ENCODE peak calls at places on chromosomes 7 and 10, in ten cellular contexts. M is ovary, D is sigmoid colon, I is transverse colon, V is H1, Z is upper lobe of left lung, Q is tibial nerve, G is GM12878, P is HepG2, U is K562. N is an unnamed sample. For H3K36me3, the result is how much of the 10 kb centered on the place peaks cover.

GRCh38 chr10:76319666-76320065 is 888.2 kb downstream of the LRMDA start:
- DNase-seq in M (no peak), D (no peak), I (no peak), V (no peak), Z (no peak), Q (no peak), G (no peak), P (no peak), U (no peak), N (no peak)

GRCh38 chr7:23205861-23206510 is 24.1 kb downstream of the NUP42 start:
- DNase-seq in M (peak), D (no peak), I (no peak), V (no peak), Z (peak), Q (no peak), G (no peak), P (no peak), U (no peak), N (no peak)

GRCh38 chr10:100330128-100330527 is at the start of gene PKD2L1:
- DNase-seq in M (no peak), D (no peak), I (no peak), V (no peak), Z (no peak), Q (no peak), G (no peak), P (no peak), U (no peak), N (no peak)

GRCh38 chr10:100743626-100744135 is 1.7 kb upstream of the PAX2 start:
- DNase-seq in M (no peak), D (peak), I (peak), V (no peak), Z (no peak), Q (no peak), G (no peak), P (peak), U (peak), N (no peak)

GRCh38 chr10:68471586-68472408 is at the start of gene DNA2:
- DNase-seq in M (peak), D (peak), I (peak), V (peak), Z (peak), Q (no peak), G (peak), P (peak), U (peak), N (no peak)

GRCh38 chr7:101575731-101576130 is 53.4 kb downstream of the MYL10 start:
- DNase-seq in M (no peak), D (no peak), I (no peak), V (no peak), Z (no peak), Q (no peak), G (no peak), P (no peak), U (no peak), N (no peak)

GRCh38 chr10:101293007-101293723 is 60.8 kb upstream of the BTRC start:
- DNase-seq in M (no peak), D (no peak), I (no peak), V (no peak), Z (no peak), Q (no peak), G (no peak), P (no peak), U (no peak), N (no peak)

GRCh38 chr7:45416846-45417245 is 157.3 kb upstream of the ADCY1 start:
- DNase-seq in M (no peak), D (no peak), I (no peak), V (no peak), Z (no peak), Q (no peak), G (no peak), P (no peak), U (no peak), N (no peak)

GRCh38 chr7:801940-802364 is 30.3 kb upstream of the SUN1 start:
- DNase-seq in M (peak), D (peak), I (peak), V (no peak), Z (peak), Q (peak), G (no peak), P (no peak), U (no peak), N (no peak)

GRCh38 chr7:74372511-74373111 is 81.1 kb upstream of the GTF2IRD1 start:
- DNase-seq in M (peak), D (peak), I (peak), V (no peak), Z (peak), Q (no peak), G (no peak), P (no peak), U (no peak), N (no peak)
- H3K4me3 ChIP-seq in M (peak), D (no peak), I (peak), V (peak), Z (peak), Q (peak), G (no peak), P (no peak), U (no peak), N (no peak)

GRCh38 chr7:92221766-92222165 is 23.9 kb downstream of the KRIT1 start:
- DNase-seq in M (no peak), D (no peak), I (no peak), V (no peak), Z (no peak), Q (no peak), G (no peak), P (no peak), U (no peak), N (no peak)
- H3K36me3 ChIP-seq in M (under half), D (under half), I (under half), V (under half), Z (half or more), Q (half or more), G (under half), P (under half), U (half or more), N (half or more)

DNA sequence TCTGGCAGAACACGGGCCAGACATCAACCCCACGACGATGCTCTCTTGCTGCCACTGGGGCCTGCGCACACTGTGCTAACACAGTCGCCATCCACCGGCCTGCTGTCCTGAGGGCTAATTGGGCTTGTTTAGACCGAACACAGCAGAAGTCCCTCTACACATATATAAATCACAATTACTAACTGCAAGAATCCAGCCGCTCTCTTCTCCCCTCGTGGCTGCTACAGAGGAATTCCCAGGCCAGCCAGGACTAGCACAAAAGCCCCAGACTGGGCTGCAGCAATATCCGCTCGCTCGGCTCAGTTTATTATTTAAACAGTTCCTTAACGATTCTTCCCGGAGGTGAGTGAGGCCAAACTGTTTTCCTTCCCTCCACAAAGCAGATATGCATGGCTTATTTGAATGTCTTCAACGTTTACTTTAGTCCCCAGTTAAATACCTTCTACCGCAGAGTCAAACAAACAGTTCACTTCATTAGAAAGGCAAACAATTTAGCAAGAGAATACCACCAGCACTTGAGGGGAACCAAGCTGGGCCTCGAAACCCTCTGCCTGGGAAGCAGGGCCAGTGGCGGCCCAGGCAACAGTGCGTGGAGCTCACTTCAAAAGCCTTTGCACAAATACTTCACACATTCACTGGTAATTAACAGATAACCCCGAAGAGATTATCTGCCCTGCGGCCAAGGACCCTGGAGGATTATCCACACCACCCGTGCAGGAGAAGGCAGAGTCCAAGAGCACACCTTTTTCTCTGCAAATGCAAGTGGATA is 145.4 kb downstream of the GLI3 start:
- DNase-seq in M (no peak), D (no peak), I (no peak), V (peak), Z (no peak), Q (no peak), G (no peak), P (peak), U (no peak), N (no peak)
- TF ChIP-seq EP300 in M (no peak), D (no peak), I (no peak), V (no peak), Z (no peak), Q (no peak), G (no peak), P (no peak), U (no peak), N (no peak)

GRCh38 chr7:108307246-108307982 is 148.8 kb downstream of the NRCAM start:
- DNase-seq in M (no peak), D (no peak), I (no peak), V (no peak), Z (no peak), Q (no peak), G (no peak), P (no peak), U (no peak), N (no peak)

GRCh38 chr7:108311446-108312168 is 144.6 kb downstream of the NRCAM start:
- DNase-seq in M (no peak), D (no peak), I (no peak), V (no peak), Z (no peak), Q (no peak), G (peak), P (no peak), U (no peak), N (no peak)

GRCh38 chr7:108310351-108310750 is 145.9 kb downstream of the NRCAM start:
- DNase-seq in M (no peak), D (no peak), I (no peak), V (no peak), Z (no peak), Q (no peak), G (no peak), P (no peak), U (no peak), N (no peak)

GRCh38 chr7:108308913-108309312 is 147.3 kb downstream of the NRCAM start:
- DNase-seq in M (no peak), D (no peak), I (no peak), V (no peak), Z (no peak), Q (no peak), G (no peak), P (no peak), U (no peak), N (no peak)

DNA sequence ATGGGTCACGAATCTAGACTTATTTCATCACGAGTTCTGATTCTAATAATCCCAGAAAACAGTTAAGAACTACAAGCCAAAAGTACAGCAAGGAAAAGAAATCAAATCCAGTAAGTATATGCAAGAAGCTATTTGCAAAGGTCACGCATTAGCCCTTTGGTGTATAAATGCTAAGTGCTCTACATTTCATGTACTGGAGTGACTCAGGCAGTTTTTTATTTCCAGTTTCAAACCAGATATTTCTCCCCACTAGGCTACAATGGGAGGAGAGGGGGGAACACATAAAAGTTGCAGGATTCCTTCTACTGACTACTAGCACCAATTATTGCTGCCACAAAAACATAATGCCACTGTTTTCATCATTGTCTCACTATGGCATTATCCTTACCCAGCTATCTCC is 148.0 kb downstream of the NRCAM start:
- DNase-seq in M (no peak), D (no peak), I (no peak), V (no peak), Z (no peak), Q (no peak), G (no peak), P (no peak), U (no peak), N (no peak)
- H3K4me3 ChIP-seq in M (no peak), D (no peak), I (no peak), V (no peak), Z (no peak), Q (no peak), G (no peak), P (no peak), U (no peak), N (no peak)

GRCh38 chr10:127415116-127415515 is 134.0 kb upstream of the NPS start:
- DNase-seq in M (no peak), D (no peak), I (peak), V (no peak), Z (no peak), Q (no peak), G (no peak), P (no peak), U (no peak), N (no peak)
- H3K36me3 ChIP-seq in M (under half), D (under half), I (under half), V (under half), Z (under half), Q (half or more), G (under half), P (under half), U (under half), N (under half)

GRCh38 chr7:133386204-133386603 is 133.3 kb downstream of the EXOC4 start:
- DNase-seq in M (no peak), D (no peak), I (no peak), V (peak), Z (no peak), Q (no peak), G (no peak), P (no peak), U (no peak), N (no peak)

GRCh38 chr7:133389727-133390126 is 136.8 kb downstream of the EXOC4 start:
- DNase-seq in M (no peak), D (no peak), I (no peak), V (no peak), Z (no peak), Q (no peak), G (no peak), P (no peak), U (no peak), N (no peak)

GRCh38 chr7:133394369-133394768 is 141.5 kb downstream of the EXOC4 start:
- DNase-seq in M (no peak), D (no peak), I (no peak), V (no peak), Z (no peak), Q (no peak), G (no peak), P (no peak), U (no peak), N (no peak)

DNA sequence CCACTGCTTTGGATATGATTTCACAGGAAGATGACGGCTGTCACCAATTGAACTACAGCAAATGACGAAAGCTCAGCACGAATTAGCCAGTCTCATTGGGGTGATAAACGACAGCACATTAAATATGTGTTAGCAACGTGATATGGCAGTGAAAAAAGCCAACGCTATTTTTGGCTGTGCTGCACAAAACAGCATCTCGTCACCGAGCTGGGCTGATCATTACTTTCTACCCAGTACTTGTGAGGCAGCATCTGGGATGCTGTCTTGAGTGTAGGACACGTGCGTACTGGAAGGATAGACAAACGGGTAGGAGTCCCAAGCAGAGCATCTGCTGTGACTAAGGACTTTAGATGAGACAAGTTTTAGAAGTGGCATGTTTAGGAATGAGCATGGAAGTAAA is 138.3 kb downstream of the EXOC4 start:
- DNase-seq in M (no peak), D (no peak), I (no peak), V (no peak), Z (no peak), Q (no peak), G (no peak), P (no peak), U (no peak), N (no peak)
- TF ChIP-seq EP300 in M (no peak), D (no peak), I (no peak), V (no peak), Z (no peak), Q (no peak), G (no peak), P (no peak), U (no peak), N (no peak)

GRCh38 chr10:102649770-102650654 is 5.7 kb downstream of the TRIM8 start:
- DNase-seq in M (no peak), D (no peak), I (no peak), V (no peak), Z (peak), Q (no peak), G (no peak), P (no peak), U (no peak), N (no peak)
- H3K4me3 ChIP-seq in M (no peak), D (peak), I (peak), V (peak), Z (peak), Q (no peak), G (peak), P (no peak), U (no peak), N (peak)